ENCODE peak calls at places on chromosomes 3 and 15, in four cellular contexts. I is kidney tubule cell; F is mesothelial cell of epicardium; L is stimulated activated CD4-positive, alpha-beta T cell treated with anti-CD3 and anti-CD28 coated beads, Interleukin-12 subunit alpha, Interleukin-12 subunit beta, amount 100 ng/mL, for 4 hours. C is an unnamed sample.

GRCh38 chr15:73632670-73633058 is 525 bp downstream of the NPTN start:
- DNase-seq in I (no peak), F (no peak), L (peak), C (no peak)

GRCh38 chr3:53156368-53156834 is 4.6 kb upstream of the PRKCD start:
- DNase-seq in I (no peak), F (no peak), L (no peak), C (no peak)

GRCh38 chr3:142445816-142446254 is 2.0 kb downstream of the XRN1 start:
- DNase-seq in I (peak), F (no peak), L (peak), C (no peak)

GRCh38 chr3:134407247-134407640 is 33.0 kb upstream of the AMOTL2 start:
- DNase-seq in I (no peak), F (no peak), L (no peak), C (no peak)

GRCh38 chr3:112358311-112358780 is 25.4 kb downstream of the CD200 start:
- DNase-seq in I (peak), F (no peak), L (no peak), C (no peak)

GRCh38 chr3:100151024-100151707 is 36.9 kb upstream of the FILIP1L start:
- DNase-seq in I (no peak), F (no peak), L (no peak), C (no peak)

GRCh38 chr3:12986521-12986920 is 86.7 kb downstream of the IQSEC1 start:
- DNase-seq in I (no peak), F (no peak), L (no peak), C (no peak)

GRCh38 chr3:193693774-193694173 is 100.8 kb downstream of the OPA1 start:
- DNase-seq in I (no peak), F (no peak), L (no peak), C (no peak)

GRCh38 chr15:87031545-87032230 is 952.0 kb downstream of the AGBL1 start:
- DNase-seq in I (no peak), F (no peak), L (no peak), C (no peak)

GRCh38 chr3:126523745-126524428 is at the start of gene CHST13:
- DNase-seq in I (peak), F (no peak), L (no peak), C (no peak)

GRCh38 chr3:111746772-111747171 is 112.3 kb upstream of the PHLDB2 start:
- DNase-seq in I (no peak), F (no peak), L (no peak), C (no peak)

GRCh38 chr3:48747703-48748102 is 30.7 kb upstream of the IP6K2 start:
- DNase-seq in I (no peak), F (no peak), L (no peak), C (no peak)

GRCh38 chr15:42331235-42331634 is 28.1 kb upstream of the CAPN3 start:
- DNase-seq in I (no peak), F (no peak), L (no peak), C (no peak)

GRCh38 chr15:43143203-43143941 is 10.0 kb downstream of the TMEM62 start:
- DNase-seq in I (no peak), F (no peak), L (no peak), C (no peak)

GRCh38 chr3:38454884-38455638 is 1.4 kb downstream of the ACVR2B start:
- DNase-seq in I (peak), F (peak), L (peak), C (peak)

GRCh38 chr3:177816667-177817208 is 619.5 kb upstream of the TBL1XR1 start:
- DNase-seq in I (peak), F (no peak), L (no peak), C (no peak)

GRCh38 chr3:135325726-135326245 is 530.7 kb downstream of the EPHB1 start:
- DNase-seq in I (no peak), F (no peak), L (no peak), C (no peak)

GRCh38 chr3:64048631-64049061 is 25.4 kb upstream of the PSMD6 start:
- DNase-seq in I (no peak), F (no peak), L (no peak), C (no peak)

GRCh38 chr3:50674349-50675178 is at the start of gene DOCK3:
- DNase-seq in I (peak), F (peak), L (peak), C (peak)

GRCh38 chr15:57146394-57147140 is 228.1 kb downstream of the TCF12 start:
- DNase-seq in I (peak), F (no peak), L (no peak), C (no peak)